ENCODE peak calls at places on chromosomes 3 and 15, in six cellular contexts. N is K562, B is uterus, E is DND-41, K is heart right ventricle, I is GM13976. H is an unnamed sample.

GRCh38 chr15:86213420-86213819 is 133.7 kb downstream of the AGBL1 start:
- DNase-seq in N (no peak), B (no peak), E (no peak), K (no peak), I (no peak), H (no peak)

GRCh38 chr3:98130421-98130820 is at the start of gene OR5H1:
- DNase-seq in N (no peak), B (no peak), E (no peak), K (no peak), I (no peak), H (no peak)

GRCh38 chr3:119420196-119420595 is 43.2 kb downstream of the TMEM39A start:
- DNase-seq in N (no peak), B (no peak), E (no peak), K (no peak), I (no peak), H (no peak)

GRCh38 chr15:63461230-63461629 is 43.2 kb upstream of the USP3 start:
- DNase-seq in N (no peak), B (no peak), E (no peak), K (no peak), I (no peak), H (no peak)

GRCh38 chr3:53712817-53713388 is 133.3 kb downstream of the CHDH start:
- DNase-seq in N (no peak), B (no peak), E (no peak), K (no peak), I (no peak), H (no peak)

GRCh38 chr3:171420667-171421066 is 39.5 kb downstream of the TNIK start:
- DNase-seq in N (no peak), B (no peak), E (no peak), K (no peak), I (no peak), H (no peak)

GRCh38 chr3:41327718-41328117 is 128.4 kb downstream of the CTNNB1 start:
- DNase-seq in N (no peak), B (no peak), E (no peak), K (no peak), I (no peak), H (no peak)

GRCh38 chr3:55668359-55668758 is 181.3 kb upstream of the WNT5A start:
- DNase-seq in N (no peak), B (no peak), E (no peak), K (no peak), I (no peak), H (no peak)

GRCh38 chr15:59997070-59997701 is 6.9 kb upstream of the FOXB1 start:
- DNase-seq in N (peak), B (no peak), E (peak), K (no peak), I (peak), H (peak)

GRCh38 chr3:46812237-46812791 is 50.9 kb downstream of the MYL3 start:
- DNase-seq in N (peak), B (peak), E (no peak), K (peak), I (peak), H (peak)

GRCh38 chr3:71629289-71630252 is 46.0 kb upstream of the FOXP1 start:
- DNase-seq in N (no peak), B (no peak), E (no peak), K (no peak), I (no peak), H (no peak)

GRCh38 chr3:105140899-105141367 is 225.8 kb upstream of the ALCAM start:
- DNase-seq in N (no peak), B (no peak), E (no peak), K (no peak), I (no peak), H (no peak)

GRCh38 chr15:38354321-38354929 is 99.5 kb upstream of the FAM98B start:
- DNase-seq in N (peak), B (peak), E (peak), K (no peak), I (peak), H (peak)

GRCh38 chr15:51874751-51875644 is 45.5 kb downstream of the TMOD3 start:
- DNase-seq in N (peak), B (peak), E (no peak), K (no peak), I (no peak), H (no peak)

GRCh38 chr3:197345381-197345780 is 47.0 kb upstream of the DLG1 start:
- DNase-seq in N (no peak), B (no peak), E (no peak), K (no peak), I (no peak), H (no peak)

GRCh38 chr3:129352045-129352444 is 73.4 kb downstream of the HMCES start:
- DNase-seq in N (peak), B (no peak), E (no peak), K (no peak), I (no peak), H (no peak)

GRCh38 chr15:39232512-39232911 is 348.4 kb upstream of the THBS1 start:
- DNase-seq in N (no peak), B (no peak), E (no peak), K (no peak), I (no peak), H (peak)

GRCh38 chr15:43420435-43420834 is 49.5 kb downstream of the TUBGCP4 start:
- DNase-seq in N (no peak), B (no peak), E (no peak), K (no peak), I (no peak), H (no peak)

GRCh38 chr3:169668081-169668956 is 4.8 kb upstream of the MECOM start:
- DNase-seq in N (no peak), B (no peak), E (no peak), K (peak), I (peak), H (peak)

GRCh38 chr3:196320110-196320509 is 2.1 kb upstream of the DYNLT2B start:
- DNase-seq in N (no peak), B (no peak), E (no peak), K (no peak), I (no peak), H (no peak)

GRCh38 chr3:66075281-66075680 is 36.6 kb upstream of the MAGI1 start:
- DNase-seq in N (no peak), B (no peak), E (no peak), K (no peak), I (no peak), H (no peak)

GRCh38 chr3:190024912-190025311 is 95.8 kb downstream of the P3H2 start:
- DNase-seq in N (no peak), B (no peak), E (no peak), K (no peak), I (peak), H (no peak)

GRCh38 chr15:64930778-64931240 is 19.1 kb downstream of the ANKDD1A start:
- DNase-seq in N (no peak), B (no peak), E (no peak), K (no peak), I (no peak), H (no peak)

GRCh38 chr3:50587373-50587772 is 18.1 kb downstream of the HEMK1 start:
- DNase-seq in N (no peak), B (no peak), E (no peak), K (no peak), I (no peak), H (no peak)

GRCh38 chr3:127984241-127984975 is 67.8 kb upstream of the SEC61A1 start:
- DNase-seq in N (no peak), B (no peak), E (no peak), K (no peak), I (no peak), H (no peak)

GRCh38 chr15:70375006-70375409 is 277.3 kb upstream of the TLE3 start:
- DNase-seq in N (no peak), B (peak), E (no peak), K (no peak), I (no peak), H (no peak)

GRCh38 chr15:99212401-99212800 is 37.0 kb downstream of the TTC23 start:
- DNase-seq in N (no peak), B (peak), E (no peak), K (no peak), I (no peak), H (no peak)

GRCh38 chr3:154795582-154795981 is 284.5 kb upstream of the MME start:
- DNase-seq in N (no peak), B (no peak), E (no peak), K (no peak), I (no peak), H (no peak)

GRCh38 chr15:100021653-100022052 is 288.4 kb upstream of the LYSMD4 start:
- DNase-seq in N (no peak), B (peak), E (no peak), K (peak), I (no peak), H (no peak)

GRCh38 chr3:197031315-197032285 is 2.0 kb upstream of the MELTF start:
- DNase-seq in N (peak), B (peak), E (no peak), K (peak), I (no peak), H (no peak)

GRCh38 chr15:37109151-37109912 is 9.0 kb upstream of the MEIS2 start:
- DNase-seq in N (no peak), B (no peak), E (no peak), K (no peak), I (no peak), H (no peak)

GRCh38 chr15:83992356-83993031 is 243.1 kb upstream of the GOLGA6L4 start:
- DNase-seq in N (no peak), B (no peak), E (no peak), K (no peak), I (no peak), H (no peak)

GRCh38 chr3:86702381-86702958 is 288.5 kb downstream of the VGLL3 start:
- DNase-seq in N (peak), B (no peak), E (no peak), K (no peak), I (no peak), H (no peak)
- TF ChIP-seq CTCF in N (peak), B (no peak), E (peak), K (no peak), I (peak), H (peak)

DNA sequence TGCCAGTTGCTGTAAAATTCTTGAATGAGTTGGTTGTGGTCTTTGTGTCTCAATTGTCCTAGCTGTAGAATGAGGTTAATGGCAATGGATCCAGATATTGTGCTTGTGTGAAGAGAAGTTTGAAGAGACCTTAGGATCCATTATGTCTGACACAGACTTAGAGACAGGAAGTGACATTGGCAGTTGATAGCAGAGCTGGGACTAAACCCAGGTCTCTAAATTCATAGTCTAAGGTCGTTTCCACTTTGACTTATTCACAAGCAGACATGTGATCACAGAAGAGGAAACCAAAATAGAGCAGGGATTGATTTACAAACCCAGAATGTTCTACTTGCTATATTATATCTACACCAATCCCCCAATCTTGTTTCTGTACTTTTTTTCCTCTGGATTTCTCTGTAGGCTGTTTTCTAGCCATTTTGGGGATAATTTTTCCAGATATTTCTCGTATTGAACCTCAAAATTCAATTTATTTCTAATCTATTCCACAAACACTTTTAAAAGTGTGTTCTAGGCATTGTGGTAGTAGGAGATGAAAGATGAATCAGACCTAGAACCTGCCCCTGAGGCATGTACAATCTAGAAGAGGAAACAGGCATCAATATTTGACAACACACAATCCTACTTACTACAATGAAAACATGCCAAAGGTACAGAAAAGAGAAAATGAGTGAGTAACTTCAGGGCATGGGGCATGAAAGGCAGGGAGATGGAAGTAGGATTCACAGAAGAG is 123.3 kb downstream of the NFKBIZ start:
- DNase-seq in N (no peak), B (no peak), E (no peak), K (no peak), I (no peak), H (no peak)
- TF ChIP-seq CTCF in N (no peak), B (no peak), E (no peak), K (no peak), I (no peak), H (no peak)

GRCh38 chr3:31132132-31132769 is 237.8 kb upstream of the GADL1 start:
- DNase-seq in N (no peak), B (no peak), E (no peak), K (no peak), I (no peak), H (no peak)
- TF ChIP-seq CTCF in N (peak), B (no peak), E (peak), K (peak), I (no peak), H (peak)

DNA sequence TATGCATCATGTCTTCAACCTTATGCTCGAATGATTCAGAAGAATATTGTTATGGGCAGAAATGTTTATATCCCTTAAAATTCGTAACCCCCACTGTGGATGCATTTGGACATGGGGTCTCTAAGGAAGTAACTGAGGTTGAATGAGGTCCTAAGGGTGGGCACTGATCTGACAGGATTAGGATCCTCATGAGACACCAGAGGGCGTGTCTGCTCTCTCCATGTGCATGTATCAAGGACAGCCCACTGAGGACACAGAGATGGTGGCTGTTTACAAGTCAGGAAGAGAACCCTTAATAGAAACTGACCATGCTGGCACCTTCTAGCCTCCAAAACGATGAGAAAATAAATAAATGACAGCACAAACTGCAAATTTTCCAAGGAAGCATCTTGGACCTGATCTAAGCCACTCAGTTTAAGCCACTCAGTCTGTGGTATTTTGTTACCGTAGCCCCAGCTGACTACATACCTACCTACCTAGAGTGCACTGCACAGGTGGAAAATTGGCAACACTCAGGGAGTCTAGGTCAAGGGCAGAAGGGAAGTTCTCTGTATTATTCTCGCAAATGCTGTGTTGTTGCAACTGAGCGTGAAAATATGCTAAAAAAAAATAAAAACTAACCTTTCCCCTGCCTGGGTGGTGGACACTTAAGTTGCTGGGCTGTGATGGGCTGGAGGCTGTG is 126.6 kb downstream of the TJP1 start:
- DNase-seq in N (no peak), B (no peak), E (no peak), K (no peak), I (no peak), H (no peak)
- TF ChIP-seq CTCF in N (peak), B (no peak), E (peak), K (no peak), I (no peak), H (no peak)

GRCh38 chr3:25782938-25783660 is at the start of gene NGLY1:
- DNase-seq in N (peak), B (peak), E (peak), K (peak), I (peak), H (peak)
- TF ChIP-seq CTCF in N (peak), B (no peak), E (no peak), K (peak), I (no peak), H (peak)

DNA sequence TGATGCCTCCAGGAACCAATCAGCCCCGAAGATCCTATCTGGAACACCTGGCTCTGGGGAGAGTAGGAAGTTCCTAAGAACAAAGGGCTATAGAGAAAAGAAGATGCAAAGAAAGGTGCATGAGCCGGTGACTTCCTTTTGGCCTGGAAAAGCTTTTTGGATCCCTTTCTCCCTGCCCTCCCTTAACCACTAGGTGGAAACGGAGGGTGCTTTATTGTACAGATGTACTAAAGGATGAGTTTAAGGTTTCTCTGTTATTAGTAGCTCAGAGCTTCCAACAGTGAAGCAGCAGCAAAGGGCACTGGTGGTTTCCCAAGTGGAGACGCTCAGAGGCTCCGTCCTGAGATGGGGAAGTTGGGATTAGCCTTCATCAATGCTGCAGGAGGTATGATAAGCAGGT is 6.0 kb upstream of the ADGRG7 start:
- DNase-seq in N (no peak), B (no peak), E (peak), K (no peak), I (peak), H (no peak)
- TF ChIP-seq CTCF in N (peak), B (peak), E (peak), K (no peak), I (no peak), H (no peak)